ENCODE peak calls at places on chromosome 19, in nine cellular contexts. S is naive thymus-derived CD4-positive, alpha-beta T cell; R is H7; T is AG04450; H is kidney glomerular epithelial cell; J is neural progenitor cell; G is SW480; N is NCI-H2171 treated with DMSO at 0.1 percent for 48 hours; X is activated T-helper 1 cell treated with anti-CD3 and anti-CD28 coated beads, Interleukin-2, amount 50 U/mL, for 16 hours. W is an unnamed sample.

GRCh38 chr19:16062789-16063188 is 13.5 kb upstream of the TPM4 start:
- DNase-seq in S (peak; percentile 63), R (peak; percentile 85), T (no peak), H (no peak), J (peak; percentile 57), G (peak; percentile 29), N (peak; percentile 45), X (peak; percentile 54), W (peak; percentile 43)

GRCh38 chr19:31560021-31560770 is 211.0 kb upstream of the TSHZ3 start:
- DNase-seq in S (no peak), R (no peak), T (no peak), H (no peak), J (no peak), G (no peak), N (no peak), X (no peak), W (no peak)

GRCh38 chr19:35154535-35155406 is at the start of gene FXYD5:
- DNase-seq in S (peak; percentile 65), R (peak; percentile 91), T (peak; percentile 27), H (peak; percentile 6), J (peak; percentile 72), G (peak; percentile 54), N (peak; percentile 23), X (peak; percentile 50), W (peak; percentile 80)

GRCh38 chr19:6047256-6047655 is 63.0 kb downstream of the RFX2 start:
- DNase-seq in S (no peak), R (no peak), T (no peak), H (no peak), J (no peak), G (no peak), N (no peak), X (no peak), W (no peak)

GRCh38 chr19:1672038-1672768 is 19.8 kb upstream of the TCF3 start:
- DNase-seq in S (peak; percentile 33), R (peak; percentile 93), T (no peak), H (no peak), J (peak; percentile 73), G (no peak), N (peak; percentile 23), X (peak; percentile 38), W (peak; percentile 33)

GRCh38 chr19:844300-844971 is 3.6 kb downstream of the PRTN3 start:
- DNase-seq in S (no peak), R (peak; percentile 74), T (no peak), H (no peak), J (peak; percentile 46), G (peak; percentile 28), N (peak; percentile 26), X (no peak), W (no peak)

GRCh38 chr19:347946-348861 is 3.6 kb upstream of the MIER2 start:
- DNase-seq in S (no peak), R (peak; percentile 77), T (no peak), H (no peak), J (peak; percentile 31), G (peak; percentile 33), N (no peak), X (no peak), W (peak; percentile 83)

GRCh38 chr19:35055715-35056179 is 14.2 kb downstream of the HPN start:
- DNase-seq in S (no peak), R (peak; percentile 91), T (no peak), H (no peak), J (peak; percentile 59), G (peak; percentile 60), N (peak; percentile 98), X (no peak), W (no peak)

GRCh38 chr19:40592170-40592569 is 9.0 kb upstream of the LTBP4 start:
- DNase-seq in S (no peak), R (peak; percentile 82), T (no peak), H (peak; percentile 11), J (peak; percentile 44), G (peak; percentile 75), N (peak; percentile 75), X (no peak), W (peak; percentile 74)

GRCh38 chr19:39180749-39181148 is 16.0 kb upstream of the NCCRP1 start:
- DNase-seq in S (no peak), R (no peak), T (no peak), H (no peak), J (no peak), G (no peak), N (no peak), X (no peak), W (no peak)

GRCh38 chr19:5205937-5206750 is 134.5 kb downstream of the PTPRS start:
- DNase-seq in S (peak; percentile 36), R (peak; percentile 68), T (no peak), H (no peak), J (no peak), G (no peak), N (no peak), X (no peak), W (no peak)

GRCh38 chr19:6527893-6528543 is 2.8 kb upstream of the TNFSF9 start:
- DNase-seq in S (no peak), R (peak; percentile 27), T (no peak), H (no peak), J (no peak), G (no peak), N (no peak), X (no peak), W (peak; percentile 61)

GRCh38 chr19:58059003-58059671 is at the start of gene ZNF135:
- DNase-seq in S (peak; percentile 74), R (peak; percentile 99), T (peak; percentile 18), H (peak; percentile 17), J (peak; percentile 91), G (no peak), N (peak; percentile 89), X (no peak), W (peak; percentile 72)

GRCh38 chr19:3368848-3369336 is 2.5 kb downstream of the NFIC start:
- DNase-seq in S (no peak), R (no peak), T (no peak), H (no peak), J (no peak), G (no peak), N (no peak), X (no peak), W (no peak)

GRCh38 chr19:48556163-48556562 is 4.2 kb downstream of the SULT2B1 start:
- DNase-seq in S (no peak), R (peak; percentile 68), T (no peak), H (peak; percentile 57), J (peak; percentile 28), G (peak; percentile 74), N (peak; percentile 68), X (no peak), W (peak; percentile 87)

GRCh38 chr19:15280915-15281683 is 48.9 kb upstream of the EPHX3 start:
- DNase-seq in S (no peak), R (no peak), T (peak; percentile 72), H (peak; percentile 72), J (peak; percentile 96), G (peak; percentile 95), N (peak; percentile 92), X (no peak), W (peak; percentile 79)

GRCh38 chr19:38741670-38742069 is 2.6 kb downstream of the CAPN12 start:
- DNase-seq in S (no peak), R (peak; percentile 25), T (no peak), H (no peak), J (no peak), G (no peak), N (no peak), X (no peak), W (no peak)

GRCh38 chr19:40803857-40804782 is 5.1 kb downstream of the EGLN2 start:
- DNase-seq in S (peak; percentile 90), R (peak; percentile 39), T (no peak), H (no peak), J (no peak), G (no peak), N (no peak), X (no peak), W (peak; percentile 46)

GRCh38 chr19:13011653-13012389 is 16.5 kb downstream of the NFIX start:
- DNase-seq in S (no peak), R (peak; percentile 81), T (no peak), H (no peak), J (no peak), G (no peak), N (no peak), X (no peak), W (no peak)

GRCh38 chr19:19463348-19464117 is 51.8 kb downstream of the TSSK6 start:
- DNase-seq in S (no peak), R (peak; percentile 57), T (no peak), H (no peak), J (no peak), G (no peak), N (no peak), X (no peak), W (peak; percentile 64)

GRCh38 chr19:18428837-18429674 is 8.9 kb downstream of the ISYNA1 start:
- DNase-seq in S (peak; percentile 83), R (peak; percentile 99), T (no peak), H (no peak), J (peak; percentile 98), G (no peak), N (peak; percentile 84), X (peak; percentile 69), W (peak; percentile 60)

GRCh38 chr19:29491995-29492577 is 33.7 kb upstream of the VSTM2B start:
- DNase-seq in S (no peak), R (no peak), T (no peak), H (no peak), J (no peak), G (no peak), N (no peak), X (no peak), W (no peak)

GRCh38 chr19:1590641-1591397 is 1.8 kb downstream of the MBD3 start:
- DNase-seq in S (peak; percentile 27), R (peak; percentile 80), T (no peak), H (no peak), J (peak; percentile 54), G (no peak), N (peak; percentile 29), X (no peak), W (peak; percentile 28)

GRCh38 chr19:35041548-35042055 is at the start of gene HPN:
- DNase-seq in S (no peak), R (peak; percentile 99), T (no peak), H (no peak), J (peak; percentile 37), G (no peak), N (no peak), X (no peak), W (peak; percentile 28)

GRCh38 chr19:42409477-42409876 is 17.7 kb downstream of the LIPE start:
- DNase-seq in S (no peak), R (peak; percentile 53), T (no peak), H (no peak), J (no peak), G (no peak), N (no peak), X (no peak), W (no peak)

GRCh38 chr19:7871530-7872305 is 2.5 kb downstream of the PRR36 start:
- DNase-seq in S (peak; percentile 88), R (peak; percentile 93), T (peak; percentile 70), H (peak; percentile 69), J (peak; percentile 99), G (peak; percentile 95), N (peak; percentile 65), X (peak; percentile 47), W (peak; percentile 80)

GRCh38 chr19:34974631-34975030 is 10.6 kb upstream of the ZNF792 start:
- DNase-seq in S (no peak), R (no peak), T (no peak), H (no peak), J (no peak), G (no peak), N (no peak), X (no peak), W (no peak)

GRCh38 chr19:2332341-2333026 is 4.0 kb downstream of the SPPL2B start:
- DNase-seq in S (peak; percentile 84), R (no peak), T (no peak), H (no peak), J (no peak), G (peak; percentile 50), N (peak; percentile 96), X (no peak), W (no peak)

GRCh38 chr19:55012294-55012693 is 25.8 kb downstream of the GP6 start:
- DNase-seq in S (no peak), R (no peak), T (no peak), H (no peak), J (no peak), G (no peak), N (no peak), X (no peak), W (no peak)

GRCh38 chr19:48806818-48807589 is 3.8 kb downstream of the BCAT2 start:
- DNase-seq in S (no peak), R (peak; percentile 86), T (no peak), H (peak; percentile 7), J (peak; percentile 42), G (no peak), N (no peak), X (no peak), W (no peak)

GRCh38 chr19:46984077-46985010 is 35.3 kb upstream of the NPAS1 start:
- DNase-seq in S (no peak), R (no peak), T (no peak), H (peak; percentile 60), J (no peak), G (peak; percentile 33), N (no peak), X (no peak), W (peak; percentile 77)

W was measured in kidney tubule cell.